ENCODE peak calls at places on chromosomes 11 and 22, in seven cellular contexts. One of them, this sample, is unnamed.

GRCh38 chr22:44876921-44877320 is 124.5 kb downstream of the ARHGAP8 start:
- DNase-seq in stimulated activated CD8-positive, alpha-beta memory T cell treated with anti-CD3 and anti-CD28 coated beads, Interleukin-15, amount 100 ng/mL, for 4 hours: no peak
- DNase-seq in iris pigment epithelial cell: no peak
- DNase-seq in tibial nerve: no peak
- DNase-seq in activated T-cell treated with anti-CD3 and anti-CD28 coated beads, Interleukin-2, amount 50 U/mL, for 24 hours: no peak
- DNase-seq in transverse colon: no peak
- DNase-seq in EL: no peak
- DNase-seq in this sample: no peak

GRCh38 chr11:61153593-61154090 is 7.6 kb downstream of the VPS37C start:
- DNase-seq in stimulated activated CD8-positive, alpha-beta memory T cell treated with anti-CD3 and anti-CD28 coated beads, Interleukin-15, amount 100 ng/mL, for 4 hours: no peak
- DNase-seq in iris pigment epithelial cell: peak
- DNase-seq in EL: no peak
- DNase-seq in activated T-cell treated with anti-CD3 and anti-CD28 coated beads, Interleukin-2, amount 50 U/mL, for 24 hours: no peak
- DNase-seq in tibial nerve: no peak
- DNase-seq in transverse colon: no peak
- DNase-seq in this sample: no peak

GRCh38 chr22:21816787-21817496 is 50.5 kb downstream of the MAPK1 start:
- DNase-seq in stimulated activated CD8-positive, alpha-beta memory T cell treated with anti-CD3 and anti-CD28 coated beads, Interleukin-15, amount 100 ng/mL, for 4 hours: no peak
- DNase-seq in transverse colon: no peak
- DNase-seq in activated T-cell treated with anti-CD3 and anti-CD28 coated beads, Interleukin-2, amount 50 U/mL, for 24 hours: no peak
- DNase-seq in iris pigment epithelial cell: peak
- DNase-seq in EL: peak
- DNase-seq in tibial nerve: no peak
- DNase-seq in this sample: no peak

GRCh38 chr11:64152841-64153691 is 12.8 kb downstream of the MACROD1 start:
- DNase-seq in iris pigment epithelial cell: peak
- DNase-seq in EL: peak
- DNase-seq in transverse colon: peak
- DNase-seq in activated T-cell treated with anti-CD3 and anti-CD28 coated beads, Interleukin-2, amount 50 U/mL, for 24 hours: peak
- DNase-seq in tibial nerve: peak
- DNase-seq in stimulated activated CD8-positive, alpha-beta memory T cell treated with anti-CD3 and anti-CD28 coated beads, Interleukin-15, amount 100 ng/mL, for 4 hours: peak
- DNase-seq in this sample: no peak

GRCh38 chr11:132422725-132423124 is 1052.3 kb downstream of the NTM start:
- DNase-seq in activated T-cell treated with anti-CD3 and anti-CD28 coated beads, Interleukin-2, amount 50 U/mL, for 24 hours: no peak
- DNase-seq in stimulated activated CD8-positive, alpha-beta memory T cell treated with anti-CD3 and anti-CD28 coated beads, Interleukin-15, amount 100 ng/mL, for 4 hours: no peak
- DNase-seq in iris pigment epithelial cell: no peak
- DNase-seq in transverse colon: no peak
- DNase-seq in tibial nerve: no peak
- DNase-seq in EL: no peak
- DNase-seq in this sample: no peak

GRCh38 chr11:61572913-61573312 is 8.0 kb downstream of the SYT7 start:
- DNase-seq in transverse colon: no peak
- DNase-seq in activated T-cell treated with anti-CD3 and anti-CD28 coated beads, Interleukin-2, amount 50 U/mL, for 24 hours: no peak
- DNase-seq in iris pigment epithelial cell: no peak
- DNase-seq in tibial nerve: no peak
- DNase-seq in stimulated activated CD8-positive, alpha-beta memory T cell treated with anti-CD3 and anti-CD28 coated beads, Interleukin-15, amount 100 ng/mL, for 4 hours: no peak
- DNase-seq in EL: no peak
- DNase-seq in this sample: no peak

GRCh38 chr11:3224730-3225098 is 6.1 kb upstream of the MRGPRG start:
- DNase-seq in transverse colon: no peak
- DNase-seq in iris pigment epithelial cell: no peak
- DNase-seq in stimulated activated CD8-positive, alpha-beta memory T cell treated with anti-CD3 and anti-CD28 coated beads, Interleukin-15, amount 100 ng/mL, for 4 hours: no peak
- DNase-seq in activated T-cell treated with anti-CD3 and anti-CD28 coated beads, Interleukin-2, amount 50 U/mL, for 24 hours: no peak
- DNase-seq in EL: no peak
- DNase-seq in tibial nerve: no peak
- DNase-seq in this sample: no peak

GRCh38 chr22:47196493-47196849 is 434.0 kb downstream of the TBC1D22A start:
- DNase-seq in transverse colon: no peak
- DNase-seq in iris pigment epithelial cell: no peak
- DNase-seq in activated T-cell treated with anti-CD3 and anti-CD28 coated beads, Interleukin-2, amount 50 U/mL, for 24 hours: peak
- DNase-seq in EL: no peak
- DNase-seq in tibial nerve: no peak
- DNase-seq in stimulated activated CD8-positive, alpha-beta memory T cell treated with anti-CD3 and anti-CD28 coated beads, Interleukin-15, amount 100 ng/mL, for 4 hours: no peak
- DNase-seq in this sample: no peak

GRCh38 chr22:46547179-46547882 is 9.9 kb upstream of the CELSR1 start:
- DNase-seq in EL: peak
- DNase-seq in stimulated activated CD8-positive, alpha-beta memory T cell treated with anti-CD3 and anti-CD28 coated beads, Interleukin-15, amount 100 ng/mL, for 4 hours: no peak
- DNase-seq in iris pigment epithelial cell: peak
- DNase-seq in transverse colon: no peak
- DNase-seq in tibial nerve: no peak
- DNase-seq in activated T-cell treated with anti-CD3 and anti-CD28 coated beads, Interleukin-2, amount 50 U/mL, for 24 hours: no peak
- DNase-seq in this sample: no peak

GRCh38 chr11:202490-202889 is 4.7 kb downstream of the BET1L start:
- DNase-seq in activated T-cell treated with anti-CD3 and anti-CD28 coated beads, Interleukin-2, amount 50 U/mL, for 24 hours: no peak
- DNase-seq in transverse colon: no peak
- DNase-seq in stimulated activated CD8-positive, alpha-beta memory T cell treated with anti-CD3 and anti-CD28 coated beads, Interleukin-15, amount 100 ng/mL, for 4 hours: no peak
- DNase-seq in iris pigment epithelial cell: no peak
- DNase-seq in EL: no peak
- DNase-seq in tibial nerve: no peak
- DNase-seq in this sample: no peak

GRCh38 chr22:21698430-21699329 is 32.9 kb downstream of the PPIL2 start:
- DNase-seq in stimulated activated CD8-positive, alpha-beta memory T cell treated with anti-CD3 and anti-CD28 coated beads, Interleukin-15, amount 100 ng/mL, for 4 hours: no peak
- DNase-seq in tibial nerve: peak
- DNase-seq in EL: peak
- DNase-seq in iris pigment epithelial cell: peak
- DNase-seq in activated T-cell treated with anti-CD3 and anti-CD28 coated beads, Interleukin-2, amount 50 U/mL, for 24 hours: no peak
- DNase-seq in transverse colon: no peak
- DNase-seq in this sample: no peak

GRCh38 chr22:46970411-46971123 is 208.1 kb downstream of the TBC1D22A start:
- DNase-seq in EL: no peak
- DNase-seq in tibial nerve: no peak
- DNase-seq in stimulated activated CD8-positive, alpha-beta memory T cell treated with anti-CD3 and anti-CD28 coated beads, Interleukin-15, amount 100 ng/mL, for 4 hours: no peak
- DNase-seq in transverse colon: no peak
- DNase-seq in iris pigment epithelial cell: no peak
- DNase-seq in activated T-cell treated with anti-CD3 and anti-CD28 coated beads, Interleukin-2, amount 50 U/mL, for 24 hours: no peak
- DNase-seq in this sample: no peak

GRCh38 chr11:70303070-70303469 is 32.6 kb downstream of the PPFIA1 start:
- DNase-seq in activated T-cell treated with anti-CD3 and anti-CD28 coated beads, Interleukin-2, amount 50 U/mL, for 24 hours: no peak
- DNase-seq in iris pigment epithelial cell: peak
- DNase-seq in tibial nerve: no peak
- DNase-seq in transverse colon: no peak
- DNase-seq in stimulated activated CD8-positive, alpha-beta memory T cell treated with anti-CD3 and anti-CD28 coated beads, Interleukin-15, amount 100 ng/mL, for 4 hours: no peak
- DNase-seq in EL: no peak
- DNase-seq in this sample: no peak

GRCh38 chr22:41596776-41597634 is 7.4 kb upstream of the PMM1 start:
- DNase-seq in EL: peak
- DNase-seq in activated T-cell treated with anti-CD3 and anti-CD28 coated beads, Interleukin-2, amount 50 U/mL, for 24 hours: peak
- DNase-seq in tibial nerve: peak
- DNase-seq in stimulated activated CD8-positive, alpha-beta memory T cell treated with anti-CD3 and anti-CD28 coated beads, Interleukin-15, amount 100 ng/mL, for 4 hours: no peak
- DNase-seq in transverse colon: peak
- DNase-seq in iris pigment epithelial cell: peak
- DNase-seq in this sample: peak

GRCh38 chr11:108025387-108026080 is 16.8 kb downstream of the CUL5 start:
- DNase-seq in iris pigment epithelial cell: peak
- DNase-seq in tibial nerve: no peak
- DNase-seq in EL: no peak
- DNase-seq in transverse colon: no peak
- DNase-seq in activated T-cell treated with anti-CD3 and anti-CD28 coated beads, Interleukin-2, amount 50 U/mL, for 24 hours: no peak
- DNase-seq in stimulated activated CD8-positive, alpha-beta memory T cell treated with anti-CD3 and anti-CD28 coated beads, Interleukin-15, amount 100 ng/mL, for 4 hours: no peak
- DNase-seq in this sample: no peak

GRCh38 chr11:93032580-93032979 is 63.1 kb downstream of the MTNR1B start:
- DNase-seq in activated T-cell treated with anti-CD3 and anti-CD28 coated beads, Interleukin-2, amount 50 U/mL, for 24 hours: no peak
- DNase-seq in tibial nerve: no peak
- DNase-seq in EL: no peak
- DNase-seq in transverse colon: no peak
- DNase-seq in iris pigment epithelial cell: no peak
- DNase-seq in stimulated activated CD8-positive, alpha-beta memory T cell treated with anti-CD3 and anti-CD28 coated beads, Interleukin-15, amount 100 ng/mL, for 4 hours: no peak
- DNase-seq in this sample: no peak

GRCh38 chr11:78221396-78222315 is 32.9 kb downstream of the USP35 start:
- DNase-seq in iris pigment epithelial cell: no peak
- DNase-seq in activated T-cell treated with anti-CD3 and anti-CD28 coated beads, Interleukin-2, amount 50 U/mL, for 24 hours: no peak
- DNase-seq in transverse colon: no peak
- DNase-seq in EL: no peak
- DNase-seq in stimulated activated CD8-positive, alpha-beta memory T cell treated with anti-CD3 and anti-CD28 coated beads, Interleukin-15, amount 100 ng/mL, for 4 hours: no peak
- DNase-seq in tibial nerve: no peak
- DNase-seq in this sample: no peak

GRCh38 chr11:77090373-77091111 is 12.1 kb upstream of the OMP start:
- DNase-seq in activated T-cell treated with anti-CD3 and anti-CD28 coated beads, Interleukin-2, amount 50 U/mL, for 24 hours: no peak
- DNase-seq in iris pigment epithelial cell: no peak
- DNase-seq in EL: no peak
- DNase-seq in transverse colon: peak
- DNase-seq in tibial nerve: no peak
- DNase-seq in stimulated activated CD8-positive, alpha-beta memory T cell treated with anti-CD3 and anti-CD28 coated beads, Interleukin-15, amount 100 ng/mL, for 4 hours: no peak
- DNase-seq in this sample: no peak

GRCh38 chr11:45596571-45596970 is 68.9 kb downstream of the CHST1 start:
- DNase-seq in stimulated activated CD8-positive, alpha-beta memory T cell treated with anti-CD3 and anti-CD28 coated beads, Interleukin-15, amount 100 ng/mL, for 4 hours: no peak
- DNase-seq in EL: no peak
- DNase-seq in iris pigment epithelial cell: no peak
- DNase-seq in transverse colon: no peak
- DNase-seq in tibial nerve: no peak
- DNase-seq in activated T-cell treated with anti-CD3 and anti-CD28 coated beads, Interleukin-2, amount 50 U/mL, for 24 hours: no peak
- DNase-seq in this sample: no peak

GRCh38 chr11:1838077-1838425 is 730 bp upstream of the TNNI2 start:
- DNase-seq in activated T-cell treated with anti-CD3 and anti-CD28 coated beads, Interleukin-2, amount 50 U/mL, for 24 hours: no peak
- DNase-seq in iris pigment epithelial cell: no peak
- DNase-seq in tibial nerve: no peak
- DNase-seq in EL: no peak
- DNase-seq in stimulated activated CD8-positive, alpha-beta memory T cell treated with anti-CD3 and anti-CD28 coated beads, Interleukin-15, amount 100 ng/mL, for 4 hours: no peak
- DNase-seq in transverse colon: no peak
- DNase-seq in this sample: no peak

GRCh38 chr11:64026575-64027213 is 9.0 kb upstream of the FLRT1 start:
- DNase-seq in stimulated activated CD8-positive, alpha-beta memory T cell treated with anti-CD3 and anti-CD28 coated beads, Interleukin-15, amount 100 ng/mL, for 4 hours: no peak
- DNase-seq in transverse colon: no peak
- DNase-seq in iris pigment epithelial cell: no peak
- DNase-seq in EL: no peak
- DNase-seq in tibial nerve: no peak
- DNase-seq in activated T-cell treated with anti-CD3 and anti-CD28 coated beads, Interleukin-2, amount 50 U/mL, for 24 hours: no peak
- DNase-seq in this sample: no peak

GRCh38 chr22:46087816-46088277 is 62.5 kb upstream of the PPARA start:
- DNase-seq in EL: peak
- DNase-seq in tibial nerve: peak
- DNase-seq in activated T-cell treated with anti-CD3 and anti-CD28 coated beads, Interleukin-2, amount 50 U/mL, for 24 hours: no peak
- DNase-seq in stimulated activated CD8-positive, alpha-beta memory T cell treated with anti-CD3 and anti-CD28 coated beads, Interleukin-15, amount 100 ng/mL, for 4 hours: no peak
- DNase-seq in transverse colon: peak
- DNase-seq in iris pigment epithelial cell: peak
- DNase-seq in this sample: peak

GRCh38 chr11:125056931-125057330 is 6.2 kb upstream of the SLC37A2 start:
- DNase-seq in EL: no peak
- DNase-seq in stimulated activated CD8-positive, alpha-beta memory T cell treated with anti-CD3 and anti-CD28 coated beads, Interleukin-15, amount 100 ng/mL, for 4 hours: no peak
- DNase-seq in iris pigment epithelial cell: no peak
- DNase-seq in activated T-cell treated with anti-CD3 and anti-CD28 coated beads, Interleukin-2, amount 50 U/mL, for 24 hours: no peak
- DNase-seq in transverse colon: no peak
- DNase-seq in tibial nerve: no peak
- DNase-seq in this sample: no peak

GRCh38 chr11:65083134-65083833 is 556 bp downstream of the CDCA5 start:
- DNase-seq in transverse colon: no peak
- DNase-seq in stimulated activated CD8-positive, alpha-beta memory T cell treated with anti-CD3 and anti-CD28 coated beads, Interleukin-15, amount 100 ng/mL, for 4 hours: no peak
- DNase-seq in tibial nerve: no peak
- DNase-seq in iris pigment epithelial cell: no peak
- DNase-seq in EL: no peak
- DNase-seq in activated T-cell treated with anti-CD3 and anti-CD28 coated beads, Interleukin-2, amount 50 U/mL, for 24 hours: no peak
- DNase-seq in this sample: no peak

GRCh38 chr11:20309626-20310025 is 53.9 kb upstream of the HTATIP2 start:
- DNase-seq in stimulated activated CD8-positive, alpha-beta memory T cell treated with anti-CD3 and anti-CD28 coated beads, Interleukin-15, amount 100 ng/mL, for 4 hours: no peak
- DNase-seq in activated T-cell treated with anti-CD3 and anti-CD28 coated beads, Interleukin-2, amount 50 U/mL, for 24 hours: no peak
- DNase-seq in EL: no peak
- DNase-seq in transverse colon: no peak
- DNase-seq in tibial nerve: no peak
- DNase-seq in iris pigment epithelial cell: no peak
- DNase-seq in this sample: no peak

GRCh38 chr11:3880724-3881123 is 25.3 kb downstream of the STIM1 start:
- DNase-seq in EL: peak
- DNase-seq in stimulated activated CD8-positive, alpha-beta memory T cell treated with anti-CD3 and anti-CD28 coated beads, Interleukin-15, amount 100 ng/mL, for 4 hours: no peak
- DNase-seq in transverse colon: no peak
- DNase-seq in tibial nerve: no peak
- DNase-seq in activated T-cell treated with anti-CD3 and anti-CD28 coated beads, Interleukin-2, amount 50 U/mL, for 24 hours: no peak
- DNase-seq in iris pigment epithelial cell: peak
- DNase-seq in this sample: no peak

GRCh38 chr11:45166604-45166897 is 20.1 kb downstream of the PRDM11 start:
- DNase-seq in activated T-cell treated with anti-CD3 and anti-CD28 coated beads, Interleukin-2, amount 50 U/mL, for 24 hours: peak
- DNase-seq in tibial nerve: no peak
- DNase-seq in iris pigment epithelial cell: no peak
- DNase-seq in stimulated activated CD8-positive, alpha-beta memory T cell treated with anti-CD3 and anti-CD28 coated beads, Interleukin-15, amount 100 ng/mL, for 4 hours: no peak
- DNase-seq in transverse colon: no peak
- DNase-seq in EL: no peak
- DNase-seq in this sample: no peak

GRCh38 chr11:37504925-37505324 is 906.9 kb upstream of the RAG2 start:
- DNase-seq in iris pigment epithelial cell: peak
- DNase-seq in transverse colon: no peak
- DNase-seq in stimulated activated CD8-positive, alpha-beta memory T cell treated with anti-CD3 and anti-CD28 coated beads, Interleukin-15, amount 100 ng/mL, for 4 hours: no peak
- DNase-seq in EL: peak
- DNase-seq in tibial nerve: no peak
- DNase-seq in activated T-cell treated with anti-CD3 and anti-CD28 coated beads, Interleukin-2, amount 50 U/mL, for 24 hours: no peak
- DNase-seq in this sample: no peak

GRCh38 chr11:126498281-126498680 is 142.8 kb downstream of the ST3GAL4 start:
- DNase-seq in EL: no peak
- DNase-seq in stimulated activated CD8-positive, alpha-beta memory T cell treated with anti-CD3 and anti-CD28 coated beads, Interleukin-15, amount 100 ng/mL, for 4 hours: no peak
- DNase-seq in transverse colon: no peak
- DNase-seq in activated T-cell treated with anti-CD3 and anti-CD28 coated beads, Interleukin-2, amount 50 U/mL, for 24 hours: no peak
- DNase-seq in tibial nerve: no peak
- DNase-seq in iris pigment epithelial cell: no peak
- DNase-seq in this sample: no peak

This sample was measured in NCI-H2171.